ENCODE peak calls at places on chromosome 13, in four cellular contexts. One of them, this sample, is unnamed.

GRCh38 chr13:30153871-30154426 is 153.4 kb downstream of the KATNAL1 start:
- DNase-seq in WTC11: peak
- DNase-seq in K562: no peak
- DNase-seq in HepG2: no peak
- DNase-seq in this sample: no peak

GRCh38 chr13:57253551-57253950 is 86.6 kb downstream of the PRR20E start:
- DNase-seq in WTC11: no peak
- DNase-seq in K562: no peak
- DNase-seq in HepG2: no peak
- DNase-seq in this sample: no peak

GRCh38 chr13:110877737-110878136 is 37.1 kb downstream of the ANKRD10 start:
- DNase-seq in WTC11: no peak
- DNase-seq in K562: no peak
- DNase-seq in HepG2: no peak
- DNase-seq in this sample: no peak

GRCh38 chr13:45849408-45849807 is 2.1 kb downstream of the SIAH3 start:
- DNase-seq in WTC11: no peak
- DNase-seq in K562: no peak
- DNase-seq in HepG2: no peak
- DNase-seq in this sample: no peak

GRCh38 chr13:88544836-88545235 is 873.7 kb downstream of the SLITRK5 start:
- DNase-seq in WTC11: no peak
- DNase-seq in K562: no peak
- DNase-seq in HepG2: no peak
- DNase-seq in this sample: no peak

GRCh38 chr13:36251528-36251927 is 37.2 kb upstream of the SOHLH2 start:
- DNase-seq in WTC11: no peak
- DNase-seq in K562: peak
- DNase-seq in HepG2: no peak
- DNase-seq in this sample: no peak

GRCh38 chr13:73521291-73521626 is 462.5 kb downstream of the KLF5 start:
- DNase-seq in WTC11: no peak
- DNase-seq in K562: no peak
- DNase-seq in HepG2: no peak
- DNase-seq in this sample: no peak

GRCh38 chr13:44786724-44787123 is 202.5 kb downstream of the NUFIP1 start:
- DNase-seq in WTC11: no peak
- DNase-seq in K562: no peak
- DNase-seq in HepG2: no peak
- DNase-seq in this sample: no peak

GRCh38 chr13:91362908-91363307 is 15.4 kb downstream of the MIR17HG start:
- DNase-seq in WTC11: no peak
- DNase-seq in K562: no peak
- DNase-seq in HepG2: peak
- DNase-seq in this sample: no peak

GRCh38 chr13:41196620-41197019 is 2.3 kb upstream of the KBTBD7 start:
- DNase-seq in WTC11: no peak
- DNase-seq in K562: no peak
- DNase-seq in HepG2: peak
- DNase-seq in this sample: no peak

GRCh38 chr13:44389003-44389666 is 15.5 kb downstream of the SERP2 start:
- DNase-seq in WTC11: no peak
- DNase-seq in K562: no peak
- DNase-seq in HepG2: no peak
- DNase-seq in this sample: no peak

GRCh38 chr13:85528578-85529215 is 270.5 kb downstream of the SLITRK6 start:
- DNase-seq in WTC11: no peak
- DNase-seq in K562: no peak
- DNase-seq in HepG2: no peak
- DNase-seq in this sample: no peak

GRCh38 chr13:76980075-76980718 is 11.7 kb upstream of the CLN5 start:
- DNase-seq in WTC11: peak
- DNase-seq in K562: peak
- DNase-seq in HepG2: peak
- DNase-seq in this sample: peak

GRCh38 chr13:76820759-76821158 is 65.4 kb downstream of the KCTD12 start:
- DNase-seq in WTC11: no peak
- DNase-seq in K562: no peak
- DNase-seq in HepG2: no peak
- DNase-seq in this sample: no peak

GRCh38 chr13:98413796-98414195 is 163.1 kb downstream of the STK24 start:
- DNase-seq in WTC11: no peak
- DNase-seq in K562: no peak
- DNase-seq in HepG2: no peak
- DNase-seq in this sample: no peak

GRCh38 chr13:34347784-34348573 is 530.0 kb downstream of the RFC3 start:
- DNase-seq in WTC11: no peak
- DNase-seq in K562: no peak
- DNase-seq in HepG2: peak
- DNase-seq in this sample: no peak

GRCh38 chr13:77333521-77334083 is 6.7 kb upstream of the MYCBP2 start:
- DNase-seq in WTC11: no peak
- DNase-seq in K562: no peak
- DNase-seq in HepG2: no peak
- DNase-seq in this sample: no peak

GRCh38 chr13:46948338-46948737 is 51.5 kb upstream of the HTR2A start:
- DNase-seq in WTC11: no peak
- DNase-seq in K562: no peak
- DNase-seq in HepG2: no peak
- DNase-seq in this sample: no peak

GRCh38 chr13:75415720-75416119 is 66.2 kb downstream of the TBC1D4 start:
- DNase-seq in WTC11: no peak
- DNase-seq in K562: no peak
- DNase-seq in HepG2: no peak
- DNase-seq in this sample: no peak

GRCh38 chr13:98912846-98913245 is 65.0 kb downstream of the DOCK9 start:
- DNase-seq in WTC11: no peak
- DNase-seq in K562: no peak
- DNase-seq in HepG2: no peak
- DNase-seq in this sample: no peak

GRCh38 chr13:65217459-65217858 is 2012.7 kb downstream of the PCDH9 start:
- DNase-seq in WTC11: no peak
- DNase-seq in K562: no peak
- DNase-seq in HepG2: no peak
- DNase-seq in this sample: no peak

GRCh38 chr13:41788552-41788951 is 172.4 kb downstream of the VWA8 start:
- DNase-seq in WTC11: no peak
- DNase-seq in K562: no peak
- DNase-seq in HepG2: no peak
- DNase-seq in this sample: no peak

GRCh38 chr13:39263033-39263432 is 224.8 kb downstream of the NHLRC3 start:
- DNase-seq in WTC11: peak
- DNase-seq in K562: peak
- DNase-seq in HepG2: peak
- DNase-seq in this sample: peak

GRCh38 chr13:66994498-66995365 is 235.4 kb downstream of the PCDH9 start:
- DNase-seq in WTC11: no peak
- DNase-seq in K562: no peak
- DNase-seq in HepG2: no peak
- DNase-seq in this sample: no peak

GRCh38 chr13:70893832-70894231 is 785.6 kb upstream of the KLHL1 start:
- DNase-seq in WTC11: no peak
- DNase-seq in K562: no peak
- DNase-seq in HepG2: no peak
- DNase-seq in this sample: no peak

GRCh38 chr13:70784590-70784989 is 676.3 kb upstream of the KLHL1 start:
- DNase-seq in WTC11: no peak
- DNase-seq in K562: no peak
- DNase-seq in HepG2: no peak
- DNase-seq in this sample: no peak

GRCh38 chr13:30746816-30747215 is 11.5 kb downstream of the ALOX5AP start:
- DNase-seq in WTC11: no peak
- DNase-seq in K562: no peak
- DNase-seq in HepG2: no peak
- DNase-seq in this sample: no peak

GRCh38 chr13:39144941-39145533 is 106.8 kb downstream of the NHLRC3 start:
- DNase-seq in WTC11: peak
- DNase-seq in K562: peak
- DNase-seq in HepG2: no peak
- DNase-seq in this sample: peak

GRCh38 chr13:31350560-31350959 is 150.8 kb downstream of the B3GLCT start:
- DNase-seq in WTC11: no peak
- DNase-seq in K562: no peak
- DNase-seq in HepG2: no peak
- DNase-seq in this sample: no peak

GRCh38 chr13:35987572-35988513 is 143.3 kb downstream of the DCLK1 start:
- DNase-seq in WTC11: peak
- DNase-seq in K562: no peak
- DNase-seq in HepG2: no peak
- DNase-seq in this sample: no peak

GRCh38 chr13:46179576-46180368 is 2.2 kb downstream of the LCP1 start:
- DNase-seq in WTC11: no peak
- DNase-seq in K562: peak
- DNase-seq in HepG2: no peak
- DNase-seq in this sample: no peak

GRCh38 chr13:98207411-98207810 is 30.3 kb upstream of the RNF113B start:
- DNase-seq in WTC11: no peak
- DNase-seq in K562: no peak
- DNase-seq in HepG2: no peak
- DNase-seq in this sample: no peak

GRCh38 chr13:45063261-45063870 is 56.9 kb upstream of the GTF2F2 start:
- DNase-seq in WTC11: no peak
- DNase-seq in K562: no peak
- DNase-seq in HepG2: no peak
- DNase-seq in this sample: no peak

GRCh38 chr13:98173431-98173921 is 3.6 kb downstream of the RNF113B start:
- DNase-seq in WTC11: no peak
- DNase-seq in K562: no peak
- DNase-seq in HepG2: peak
- DNase-seq in this sample: peak

DNA sequence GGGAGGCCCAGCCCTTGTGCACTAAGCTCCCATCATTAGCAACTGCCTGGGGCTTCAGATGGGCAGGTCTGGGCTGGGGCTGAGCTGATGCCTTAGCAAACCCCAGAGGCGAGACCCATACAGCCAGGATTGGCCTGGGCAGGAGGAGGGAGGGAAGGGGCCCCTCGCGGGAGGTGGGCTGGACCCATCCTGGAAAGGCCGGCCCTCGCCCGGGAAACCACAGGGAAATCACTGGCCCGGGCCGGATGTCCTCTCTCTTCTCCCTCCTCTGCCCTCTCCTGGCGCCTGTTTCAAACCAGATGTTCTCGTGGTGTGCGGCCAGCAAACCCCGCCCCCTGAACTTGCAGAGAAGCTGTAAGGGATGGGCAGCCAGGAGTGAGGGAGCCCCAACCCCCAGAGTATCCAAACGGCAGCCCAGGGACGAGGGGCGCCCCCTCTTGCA is 43.1 kb downstream of the TMEM255B start:
- DNase-seq in WTC11: peak
- DNase-seq in K562: peak
- DNase-seq in HepG2: peak
- DNase-seq in this sample: peak
- TF ChIP-seq HMGXB4 in WTC11: no peak
- TF ChIP-seq HMGXB4 in K562: no peak
- TF ChIP-seq HMGXB4 in HepG2: no peak
- TF ChIP-seq HMGXB4 in this sample: no peak

DNA sequence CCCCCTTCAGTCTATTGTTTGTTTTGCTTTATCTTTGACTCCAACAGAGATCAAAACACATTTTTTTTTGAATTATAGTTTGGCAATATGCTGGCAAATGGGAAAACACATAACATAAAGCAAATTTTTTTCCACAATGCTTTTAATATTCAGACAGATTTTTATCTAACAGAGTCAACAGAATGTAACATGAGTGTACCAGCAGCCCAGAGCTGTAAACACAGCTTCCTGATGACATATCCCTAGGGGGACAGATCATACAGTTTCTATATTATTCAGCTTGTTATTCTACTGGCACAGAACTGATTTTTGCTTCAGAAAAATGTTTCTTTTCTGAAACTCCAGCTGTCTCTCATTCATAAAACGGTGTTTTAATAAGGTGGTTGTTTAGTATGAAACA is 168.8 kb downstream of the OLFM4 start:
- DNase-seq in WTC11: no peak
- DNase-seq in K562: no peak
- DNase-seq in HepG2: no peak
- DNase-seq in this sample: no peak
- TF ChIP-seq HMGXB4 in WTC11: no peak
- TF ChIP-seq HMGXB4 in K562: no peak
- TF ChIP-seq HMGXB4 in HepG2: no peak
- TF ChIP-seq HMGXB4 in this sample: no peak

DNA sequence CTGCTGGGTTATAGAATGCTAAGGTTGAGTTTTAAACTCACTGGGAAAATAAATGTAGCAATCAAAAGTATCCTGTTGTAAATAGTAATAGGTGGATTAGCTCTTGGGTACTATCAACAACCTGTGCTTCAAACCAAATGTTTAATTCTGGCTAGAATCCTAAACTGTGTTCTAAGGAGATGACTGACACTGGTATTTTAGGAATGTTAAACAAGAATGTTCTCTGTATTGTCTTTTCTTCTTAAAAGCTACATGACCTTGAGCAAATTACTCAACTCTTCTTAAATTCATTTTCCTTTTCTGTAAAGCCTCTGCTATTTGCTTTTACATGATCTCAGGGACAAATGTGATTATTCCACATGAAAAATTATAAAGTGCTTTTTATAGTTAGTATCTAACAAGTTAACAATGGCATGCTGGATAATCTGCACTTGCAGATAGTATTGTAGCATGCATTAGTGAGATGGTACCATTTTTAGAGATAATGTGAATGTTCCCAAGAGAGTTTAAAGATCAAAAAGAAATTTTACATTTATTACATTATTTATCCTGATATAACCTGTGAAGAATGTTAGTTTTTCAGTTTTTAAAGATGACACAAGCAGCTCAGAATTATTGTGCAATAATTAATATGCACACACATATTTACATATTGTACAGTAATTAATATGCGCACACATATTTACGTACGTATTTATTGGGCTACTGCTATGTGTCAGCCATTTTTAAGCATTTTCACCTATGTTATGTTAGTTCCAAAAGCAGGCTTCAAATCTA is 13.6 kb upstream of the EPSTI1 start:
- DNase-seq in WTC11: no peak
- DNase-seq in K562: no peak
- DNase-seq in HepG2: peak
- DNase-seq in this sample: no peak
- TF ChIP-seq HMGXB4 in WTC11: no peak
- TF ChIP-seq HMGXB4 in K562: no peak
- TF ChIP-seq HMGXB4 in HepG2: no peak
- TF ChIP-seq HMGXB4 in this sample: no peak

DNA sequence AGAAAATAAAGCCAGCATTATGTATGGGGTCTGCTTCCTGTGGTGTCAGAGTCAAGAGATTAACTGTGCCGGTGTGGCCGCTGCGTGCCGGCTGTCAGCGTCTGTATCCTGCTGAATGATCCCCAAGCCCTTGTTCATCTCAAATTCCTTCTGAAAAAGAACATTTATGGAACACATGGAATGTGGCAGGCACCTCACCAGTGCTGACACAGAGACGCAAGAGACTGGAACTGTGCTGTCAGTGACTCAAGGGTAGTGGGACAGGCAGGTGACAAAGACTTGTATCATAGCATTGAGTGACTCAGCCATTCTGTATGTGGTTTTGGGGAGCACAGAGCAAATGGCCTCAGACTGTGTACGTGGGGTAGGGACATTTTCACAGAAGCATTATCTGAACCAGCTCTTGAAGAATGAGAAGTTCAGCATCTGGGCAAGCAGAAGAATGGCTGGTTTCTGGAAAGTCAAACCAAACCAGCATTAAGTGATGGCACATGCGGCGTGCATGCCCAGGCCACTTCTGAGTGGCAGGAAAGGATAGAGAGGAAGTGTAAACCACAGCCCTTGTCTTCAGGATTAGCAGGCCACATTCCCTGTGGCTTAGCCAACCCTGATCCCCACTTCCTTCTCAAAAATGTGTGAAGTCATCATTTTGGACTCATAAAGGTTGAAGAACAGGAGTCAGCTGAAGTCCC is 54.0 kb upstream of the IRS2 start:
- DNase-seq in WTC11: no peak
- DNase-seq in K562: no peak
- DNase-seq in HepG2: no peak
- DNase-seq in this sample: no peak
- TF ChIP-seq HMGXB4 in WTC11: no peak
- TF ChIP-seq HMGXB4 in K562: no peak
- TF ChIP-seq HMGXB4 in HepG2: no peak
- TF ChIP-seq HMGXB4 in this sample: no peak

This sample was measured in A549.